ENCODE peak calls at places on chromosomes 7 and 10, in six cellular contexts. M is SK-N-SH; E is PC-3; A is adrenal gland; R is tibial artery; H is CD4-positive, alpha-beta memory T cell. P is an unnamed sample. For H3K4me1, the result is how much of the 10 kb centered on the place peaks cover.

GRCh38 chr7:125934539-125934938 is 1004.9 kb upstream of the POT1 start:
- DNase-seq in M (no peak), E (peak), A (no peak), R (no peak), H (no peak), P (no peak)

GRCh38 chr10:28801869-28802268 is 124.5 kb downstream of the BAMBI start:
- DNase-seq in M (no peak), E (peak), A (no peak), R (no peak), H (no peak), P (no peak)

GRCh38 chr10:94183666-94184264 is 179.0 kb downstream of the NOC3L start:
- DNase-seq in M (no peak), E (peak), A (no peak), R (no peak), H (no peak), P (no peak)

GRCh38 chr10:100004805-100005510 is 4.8 kb downstream of the DNMBP start:
- DNase-seq in M (no peak), E (no peak), A (no peak), R (no peak), H (no peak), P (no peak)

GRCh38 chr7:33537078-33537477 is 368.3 kb upstream of the BMPER start:
- DNase-seq in M (no peak), E (no peak), A (no peak), R (no peak), H (no peak), P (no peak)

GRCh38 chr10:99370993-99371392 is 41.8 kb downstream of the CNNM1 start:
- DNase-seq in M (peak), E (no peak), A (no peak), R (no peak), H (no peak), P (no peak)

GRCh38 chr7:149524399-149524798 is 26.8 kb upstream of the ZNF746 start:
- DNase-seq in M (no peak), E (peak), A (no peak), R (no peak), H (no peak), P (no peak)

GRCh38 chr7:71630521-71630920 is 498.6 kb downstream of the GALNT17 start:
- DNase-seq in M (no peak), E (no peak), A (no peak), R (no peak), H (no peak), P (no peak)

GRCh38 chr7:32587431-32587948 is 92.2 kb downstream of the AVL9 start:
- DNase-seq in M (no peak), E (peak), A (no peak), R (no peak), H (no peak), P (no peak)

GRCh38 chr7:33578166-33578565 is 327.2 kb upstream of the BMPER start:
- DNase-seq in M (no peak), E (peak), A (no peak), R (no peak), H (no peak), P (no peak)

GRCh38 chr7:90816511-90817142 is 220.5 kb downstream of the CDK14 start:
- DNase-seq in M (peak), E (peak), A (no peak), R (no peak), H (no peak), P (no peak)

GRCh38 chr10:125159486-125159931 is 854 bp downstream of the CTBP2 start:
- DNase-seq in M (peak), E (no peak), A (no peak), R (no peak), H (no peak), P (peak)

GRCh38 chr10:116866987-116867595 is 17.8 kb downstream of the ENO4 start:
- DNase-seq in M (no peak), E (no peak), A (no peak), R (no peak), H (no peak), P (no peak)

DNA sequence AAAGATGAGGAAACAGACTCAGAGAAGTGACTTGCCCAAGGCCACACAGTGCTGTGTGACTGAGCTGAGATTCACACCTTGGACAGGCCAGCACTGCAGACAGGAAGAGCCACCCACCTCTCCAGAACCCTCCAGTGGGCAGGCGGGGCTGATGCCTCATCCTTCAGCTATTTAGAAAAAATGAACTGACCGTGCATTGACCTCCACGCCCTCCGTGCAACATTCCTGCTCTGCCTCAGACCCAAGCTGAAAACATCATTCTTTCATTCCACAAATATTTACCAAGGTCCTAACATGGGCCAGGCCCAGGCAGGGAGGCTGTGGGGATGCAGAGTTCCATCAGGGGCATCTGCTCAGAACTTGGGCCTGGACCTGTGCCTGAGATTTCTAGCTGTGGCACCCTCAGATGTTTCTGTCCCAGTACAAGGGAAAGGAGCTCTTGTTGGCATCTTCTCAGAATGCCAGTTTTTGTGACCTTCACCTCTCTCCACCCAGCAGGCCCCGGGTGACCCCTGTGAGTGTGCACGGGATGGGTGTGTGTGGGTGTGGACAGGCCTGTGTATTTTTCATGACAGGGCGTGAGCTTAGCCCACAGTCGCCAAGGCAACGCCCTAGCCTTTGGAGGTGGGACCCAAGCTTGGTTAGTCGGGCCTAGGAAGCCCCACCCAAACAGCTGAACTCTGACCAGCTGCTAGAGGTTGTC is 6.5 kb downstream of the VSIR start:
- DNase-seq in M (no peak), E (peak), A (no peak), R (peak), H (no peak), P (peak)
- H3K4me1 ChIP-seq in M (under half), E (under half), A (under half), R (half or more), H (half or more), P (under half)

DNA sequence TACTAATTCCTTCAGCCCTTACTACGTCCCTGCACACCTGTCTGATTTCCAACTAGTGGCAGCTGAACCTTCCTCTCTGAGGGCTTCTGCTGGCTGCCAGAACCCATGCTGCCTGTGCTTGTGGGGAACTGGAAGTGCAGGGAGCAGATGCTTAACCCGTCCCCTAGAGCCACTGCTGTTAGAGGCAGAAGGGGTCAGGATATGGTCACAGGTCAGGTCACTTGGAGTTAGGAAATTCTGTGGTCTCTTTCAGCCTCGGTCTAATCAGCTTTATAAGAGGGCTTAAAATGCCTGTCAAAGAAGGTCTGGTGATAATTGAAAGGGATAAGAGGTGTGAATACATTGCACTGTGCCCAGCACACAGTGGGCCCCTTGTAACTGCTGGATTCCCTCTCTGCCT is 82.0 kb downstream of the PLPP4 start:
- DNase-seq in M (no peak), E (no peak), A (no peak), R (no peak), H (no peak), P (no peak)
- H3K4me1 ChIP-seq in M (under half), E (under half), A (under half), R (under half), H (under half), P (under half)

GRCh38 chr7:117772416-117772815 is 100.8 kb downstream of the CTTNBP2 start:
- DNase-seq in M (no peak), E (no peak), A (no peak), R (no peak), H (no peak), P (no peak)
- H3K4me1 ChIP-seq in M (under half), E (under half), A (under half), R (under half), H (under half), P (under half)

GRCh38 chr7:96319444-96319843 is 2.5 kb downstream of the SLC25A13 start:
- DNase-seq in M (no peak), E (no peak), A (no peak), R (no peak), H (no peak), P (no peak)
- H3K4me1 ChIP-seq in M (under half), E (under half), A (under half), R (under half), H (under half), P (under half)

GRCh38 chr7:100546129-100546867 is 7.3 kb downstream of the AGFG2 start:
- DNase-seq in M (no peak), E (peak), A (no peak), R (no peak), H (peak), P (no peak)

GRCh38 chr7:100545636-100546128 is 6.7 kb downstream of the AGFG2 start:
- DNase-seq in M (peak), E (peak), A (peak), R (peak), H (no peak), P (no peak)

GRCh38 chr7:100544949-100545635 is 6.1 kb downstream of the AGFG2 start:
- DNase-seq in M (no peak), E (peak), A (no peak), R (no peak), H (no peak), P (no peak)

GRCh38 chr7:100543586-100543985 is 4.6 kb downstream of the AGFG2 start:
- DNase-seq in M (no peak), E (no peak), A (no peak), R (no peak), H (no peak), P (no peak)

GRCh38 chr7:100544386-100544785 is 5.4 kb downstream of the AGFG2 start:
- DNase-seq in M (no peak), E (no peak), A (no peak), R (no peak), H (no peak), P (no peak)
- H3K4me1 ChIP-seq in M (under half), E (half or more), A (half or more), R (half or more), H (half or more), P (under half)